ENCODE peak calls at places on chromosomes 6 and 20, in nine cellular contexts. One of them, this sample, is unnamed.

GRCh38 chr20:42974347-42974746 is 215.4 kb downstream of the PTPRT start:
- DNase-seq in tibial nerve: no peak
- DNase-seq in sigmoid colon: no peak
- DNase-seq in suprapubic skin: no peak
- DNase-seq in A549: no peak
- DNase-seq in ovary: no peak
- DNase-seq in SK-N-SH: no peak
- DNase-seq in HepG2: no peak
- DNase-seq in K562: no peak
- DNase-seq in this sample: no peak

GRCh38 chr6:10719386-10720228 is 3.3 kb upstream of the TMEM14C start:
- DNase-seq in SK-N-SH: peak
- DNase-seq in K562: no peak
- DNase-seq in tibial nerve: no peak
- DNase-seq in suprapubic skin: no peak
- DNase-seq in ovary: peak
- DNase-seq in HepG2: peak
- DNase-seq in sigmoid colon: no peak
- DNase-seq in A549: no peak
- DNase-seq in this sample: peak

GRCh38 chr6:166598441-166599138 is 12.1 kb upstream of the RAMACL start:
- DNase-seq in sigmoid colon: peak
- DNase-seq in tibial nerve: peak
- DNase-seq in SK-N-SH: no peak
- DNase-seq in HepG2: no peak
- DNase-seq in A549: no peak
- DNase-seq in suprapubic skin: no peak
- DNase-seq in ovary: no peak
- DNase-seq in K562: no peak
- DNase-seq in this sample: no peak

GRCh38 chr6:87702589-87702945 is 534 bp upstream of the AKIRIN2 start:
- DNase-seq in HepG2: peak
- DNase-seq in suprapubic skin: no peak
- DNase-seq in K562: peak
- DNase-seq in ovary: no peak
- DNase-seq in SK-N-SH: peak
- DNase-seq in tibial nerve: no peak
- DNase-seq in A549: no peak
- DNase-seq in sigmoid colon: no peak
- DNase-seq in this sample: no peak

GRCh38 chr6:89290401-89291155 is 24.5 kb downstream of the GABRR2 start:
- DNase-seq in HepG2: no peak
- DNase-seq in K562: no peak
- DNase-seq in tibial nerve: no peak
- DNase-seq in suprapubic skin: no peak
- DNase-seq in A549: no peak
- DNase-seq in SK-N-SH: no peak
- DNase-seq in ovary: no peak
- DNase-seq in sigmoid colon: no peak
- DNase-seq in this sample: no peak

GRCh38 chr20:47360489-47361267 is 4.2 kb upstream of the ZMYND8 start:
- DNase-seq in A549: peak
- DNase-seq in ovary: peak
- DNase-seq in tibial nerve: peak
- DNase-seq in suprapubic skin: peak
- DNase-seq in K562: peak
- DNase-seq in HepG2: peak
- DNase-seq in sigmoid colon: peak
- DNase-seq in SK-N-SH: peak
- DNase-seq in this sample: peak

GRCh38 chr20:49851991-49852390 is 39.4 kb downstream of the SLC9A8 start:
- DNase-seq in SK-N-SH: peak
- DNase-seq in HepG2: no peak
- DNase-seq in A549: no peak
- DNase-seq in tibial nerve: no peak
- DNase-seq in suprapubic skin: no peak
- DNase-seq in K562: no peak
- DNase-seq in sigmoid colon: no peak
- DNase-seq in ovary: no peak
- DNase-seq in this sample: no peak

GRCh38 chr6:36769676-36770499 is 69.4 kb downstream of the CPNE5 start:
- DNase-seq in tibial nerve: no peak
- DNase-seq in K562: no peak
- DNase-seq in sigmoid colon: no peak
- DNase-seq in HepG2: no peak
- DNase-seq in suprapubic skin: no peak
- DNase-seq in SK-N-SH: no peak
- DNase-seq in ovary: no peak
- DNase-seq in A549: no peak
- DNase-seq in this sample: no peak

GRCh38 chr6:156976144-156977088 is 199.2 kb downstream of the ARID1B start:
- DNase-seq in ovary: no peak
- DNase-seq in tibial nerve: no peak
- DNase-seq in SK-N-SH: no peak
- DNase-seq in sigmoid colon: peak
- DNase-seq in A549: no peak
- DNase-seq in suprapubic skin: no peak
- DNase-seq in K562: no peak
- DNase-seq in HepG2: no peak
- DNase-seq in this sample: no peak

GRCh38 chr20:3576363-3576762 is 86.8 kb downstream of the GFRA4 start:
- DNase-seq in sigmoid colon: no peak
- DNase-seq in K562: no peak
- DNase-seq in SK-N-SH: no peak
- DNase-seq in A549: no peak
- DNase-seq in ovary: no peak
- DNase-seq in tibial nerve: no peak
- DNase-seq in HepG2: no peak
- DNase-seq in suprapubic skin: no peak
- DNase-seq in this sample: no peak

GRCh38 chr20:3583765-3584164 is 79.4 kb downstream of the GFRA4 start:
- DNase-seq in sigmoid colon: no peak
- DNase-seq in suprapubic skin: no peak
- DNase-seq in SK-N-SH: no peak
- DNase-seq in tibial nerve: no peak
- DNase-seq in K562: no peak
- DNase-seq in HepG2: no peak
- DNase-seq in A549: no peak
- DNase-seq in ovary: no peak
- DNase-seq in this sample: no peak

GRCh38 chr20:3586111-3586510 is 77.1 kb downstream of the GFRA4 start:
- DNase-seq in tibial nerve: no peak
- DNase-seq in K562: no peak
- DNase-seq in HepG2: no peak
- DNase-seq in ovary: no peak
- DNase-seq in suprapubic skin: no peak
- DNase-seq in sigmoid colon: no peak
- DNase-seq in SK-N-SH: no peak
- DNase-seq in A549: no peak
- DNase-seq in this sample: no peak

GRCh38 chr20:3577366-3577765 is 85.8 kb downstream of the GFRA4 start:
- DNase-seq in ovary: no peak
- DNase-seq in sigmoid colon: no peak
- DNase-seq in tibial nerve: no peak
- DNase-seq in A549: no peak
- DNase-seq in HepG2: no peak
- DNase-seq in K562: no peak
- DNase-seq in suprapubic skin: no peak
- DNase-seq in SK-N-SH: no peak
- DNase-seq in this sample: no peak

GRCh38 chr20:3580412-3580811 is 82.8 kb downstream of the GFRA4 start:
- DNase-seq in sigmoid colon: no peak
- DNase-seq in A549: no peak
- DNase-seq in tibial nerve: no peak
- DNase-seq in K562: no peak
- DNase-seq in SK-N-SH: no peak
- DNase-seq in ovary: no peak
- DNase-seq in suprapubic skin: no peak
- DNase-seq in HepG2: no peak
- DNase-seq in this sample: no peak
- TF ChIP-seq EP300 in sigmoid colon: no peak
- TF ChIP-seq EP300 in A549: no peak
- TF ChIP-seq EP300 in tibial nerve: no peak
- TF ChIP-seq EP300 in K562: no peak
- TF ChIP-seq EP300 in SK-N-SH: no peak
- TF ChIP-seq EP300 in ovary: no peak
- TF ChIP-seq EP300 in suprapubic skin: no peak
- TF ChIP-seq EP300 in HepG2: no peak
- TF ChIP-seq EP300 in this sample: no peak

GRCh38 chr6:40990301-40990700 is 48.7 kb downstream of the UNC5CL start:
- DNase-seq in A549: no peak
- DNase-seq in HepG2: no peak
- DNase-seq in K562: no peak
- DNase-seq in sigmoid colon: no peak
- DNase-seq in SK-N-SH: no peak
- DNase-seq in ovary: no peak
- DNase-seq in suprapubic skin: no peak
- DNase-seq in tibial nerve: no peak
- DNase-seq in this sample: no peak

GRCh38 chr6:40986364-40986763 is 52.7 kb downstream of the UNC5CL start:
- DNase-seq in A549: no peak
- DNase-seq in tibial nerve: no peak
- DNase-seq in suprapubic skin: no peak
- DNase-seq in ovary: no peak
- DNase-seq in K562: no peak
- DNase-seq in sigmoid colon: no peak
- DNase-seq in SK-N-SH: no peak
- DNase-seq in HepG2: no peak
- DNase-seq in this sample: no peak

GRCh38 chr6:40986871-40987270 is 52.1 kb downstream of the UNC5CL start:
- DNase-seq in A549: no peak
- DNase-seq in SK-N-SH: no peak
- DNase-seq in sigmoid colon: no peak
- DNase-seq in HepG2: no peak
- DNase-seq in K562: no peak
- DNase-seq in tibial nerve: no peak
- DNase-seq in ovary: no peak
- DNase-seq in suprapubic skin: no peak
- DNase-seq in this sample: no peak

GRCh38 chr6:40989204-40990179 is 49.5 kb downstream of the UNC5CL start:
- DNase-seq in suprapubic skin: no peak
- DNase-seq in K562: no peak
- DNase-seq in HepG2: no peak
- DNase-seq in SK-N-SH: no peak
- DNase-seq in sigmoid colon: no peak
- DNase-seq in ovary: no peak
- DNase-seq in tibial nerve: no peak
- DNase-seq in A549: no peak
- DNase-seq in this sample: no peak

GRCh38 chr6:40988634-40989033 is 50.4 kb downstream of the UNC5CL start:
- DNase-seq in sigmoid colon: no peak
- DNase-seq in SK-N-SH: no peak
- DNase-seq in K562: no peak
- DNase-seq in ovary: no peak
- DNase-seq in A549: no peak
- DNase-seq in HepG2: no peak
- DNase-seq in suprapubic skin: no peak
- DNase-seq in tibial nerve: no peak
- DNase-seq in this sample: no peak
- TF ChIP-seq EP300 in sigmoid colon: no peak
- TF ChIP-seq EP300 in SK-N-SH: no peak
- TF ChIP-seq EP300 in K562: no peak
- TF ChIP-seq EP300 in ovary: no peak
- TF ChIP-seq EP300 in A549: no peak
- TF ChIP-seq EP300 in HepG2: no peak
- TF ChIP-seq EP300 in suprapubic skin: no peak
- TF ChIP-seq EP300 in tibial nerve: no peak
- TF ChIP-seq EP300 in this sample: no peak

GRCh38 chr6:121940728-121941127 is 458.7 kb upstream of the HSF2 start:
- DNase-seq in A549: no peak
- DNase-seq in HepG2: no peak
- DNase-seq in ovary: no peak
- DNase-seq in SK-N-SH: no peak
- DNase-seq in sigmoid colon: no peak
- DNase-seq in suprapubic skin: no peak
- DNase-seq in K562: no peak
- DNase-seq in tibial nerve: no peak
- DNase-seq in this sample: no peak

GRCh38 chr6:121944361-121944760 is 455.1 kb upstream of the HSF2 start:
- DNase-seq in sigmoid colon: no peak
- DNase-seq in tibial nerve: no peak
- DNase-seq in ovary: no peak
- DNase-seq in suprapubic skin: no peak
- DNase-seq in SK-N-SH: no peak
- DNase-seq in A549: no peak
- DNase-seq in K562: no peak
- DNase-seq in HepG2: no peak
- DNase-seq in this sample: no peak
- TF ChIP-seq EP300 in sigmoid colon: no peak
- TF ChIP-seq EP300 in tibial nerve: no peak
- TF ChIP-seq EP300 in ovary: no peak
- TF ChIP-seq EP300 in suprapubic skin: no peak
- TF ChIP-seq EP300 in SK-N-SH: no peak
- TF ChIP-seq EP300 in A549: no peak
- TF ChIP-seq EP300 in K562: no peak
- TF ChIP-seq EP300 in HepG2: no peak
- TF ChIP-seq EP300 in this sample: no peak

GRCh38 chr6:107308676-107309075 is 150.7 kb downstream of the PDSS2 start:
- DNase-seq in ovary: no peak
- DNase-seq in suprapubic skin: no peak
- DNase-seq in A549: no peak
- DNase-seq in tibial nerve: no peak
- DNase-seq in K562: no peak
- DNase-seq in SK-N-SH: no peak
- DNase-seq in sigmoid colon: no peak
- DNase-seq in HepG2: no peak
- DNase-seq in this sample: no peak

GRCh38 chr6:107310362-107310761 is 149.0 kb downstream of the PDSS2 start:
- DNase-seq in ovary: no peak
- DNase-seq in sigmoid colon: no peak
- DNase-seq in HepG2: no peak
- DNase-seq in suprapubic skin: no peak
- DNase-seq in K562: no peak
- DNase-seq in A549: no peak
- DNase-seq in tibial nerve: no peak
- DNase-seq in SK-N-SH: no peak
- DNase-seq in this sample: no peak

GRCh38 chr6:107305391-107305790 is 154.0 kb downstream of the PDSS2 start:
- DNase-seq in sigmoid colon: no peak
- DNase-seq in SK-N-SH: no peak
- DNase-seq in A549: no peak
- DNase-seq in suprapubic skin: no peak
- DNase-seq in K562: no peak
- DNase-seq in ovary: no peak
- DNase-seq in HepG2: no peak
- DNase-seq in tibial nerve: no peak
- DNase-seq in this sample: no peak

DNA sequence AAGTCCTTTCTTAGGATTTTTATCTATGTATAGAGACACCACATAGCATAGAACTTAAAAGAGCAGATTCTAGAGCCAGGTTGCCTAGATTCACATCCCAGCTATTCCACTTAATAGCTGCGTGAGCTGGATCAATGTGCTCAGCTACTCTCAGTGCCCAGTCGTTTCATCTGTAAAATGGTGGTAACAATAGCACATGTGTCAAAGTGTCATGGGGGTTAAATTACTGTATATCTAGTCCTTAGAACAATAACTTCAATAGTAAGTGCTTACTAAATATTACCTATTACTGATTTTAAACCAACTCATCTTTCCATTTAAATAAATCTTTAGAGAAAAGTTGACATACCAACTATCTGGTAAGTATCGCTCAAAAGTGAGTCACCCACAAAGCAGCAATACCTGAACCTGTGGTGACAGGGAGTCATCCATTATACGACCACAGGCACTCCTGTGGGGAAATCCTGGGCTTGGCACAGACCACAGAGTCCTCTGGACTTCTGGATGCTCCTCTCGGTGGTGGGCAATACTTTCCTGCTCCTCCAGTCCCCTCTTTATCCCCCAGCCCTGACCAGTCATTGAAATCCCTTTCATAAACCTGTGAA is 154.8 kb downstream of the PDSS2 start:
- DNase-seq in A549: no peak
- DNase-seq in SK-N-SH: no peak
- DNase-seq in K562: no peak
- DNase-seq in ovary: no peak
- DNase-seq in sigmoid colon: no peak
- DNase-seq in suprapubic skin: no peak
- DNase-seq in tibial nerve: no peak
- DNase-seq in HepG2: no peak
- DNase-seq in this sample: no peak
- TF ChIP-seq EP300 in A549: no peak
- TF ChIP-seq EP300 in SK-N-SH: no peak
- TF ChIP-seq EP300 in K562: no peak
- TF ChIP-seq EP300 in ovary: no peak
- TF ChIP-seq EP300 in sigmoid colon: no peak
- TF ChIP-seq EP300 in suprapubic skin: no peak
- TF ChIP-seq EP300 in tibial nerve: no peak
- TF ChIP-seq EP300 in HepG2: no peak
- TF ChIP-seq EP300 in this sample: no peak